ENCODE peak calls at places on chromosome 17, in four cellular contexts. One of them, this sample, is unnamed.

GRCh38 chr17:81291662-81292061 is 3.4 kb downstream of the SLC38A10 start:
- DNase-seq in A549: peak; percentile 92
- DNase-seq in WTC11: peak; percentile 76
- DNase-seq in H1: peak; percentile 81
- DNase-seq in this sample: peak; percentile 29

GRCh38 chr17:14448816-14449215 is 147.9 kb downstream of the HS3ST3B1 start:
- DNase-seq in A549: no peak
- DNase-seq in WTC11: no peak
- DNase-seq in H1: no peak
- DNase-seq in this sample: no peak

GRCh38 chr17:15036238-15036637 is 228.9 kb downstream of the PMP22 start:
- DNase-seq in A549: no peak
- DNase-seq in WTC11: peak; percentile 34
- DNase-seq in H1: no peak
- DNase-seq in this sample: no peak

GRCh38 chr17:6070280-6070894 is at the start of gene WSCD1:
- DNase-seq in A549: peak; percentile 57
- DNase-seq in WTC11: peak; percentile 33
- DNase-seq in H1: peak; percentile 55
- DNase-seq in this sample: no peak

GRCh38 chr17:79154951-79155557 is 80.4 kb downstream of the ENGASE start:
- DNase-seq in A549: no peak
- DNase-seq in WTC11: no peak
- DNase-seq in H1: no peak
- DNase-seq in this sample: no peak

GRCh38 chr17:81794509-81794908 is 9.4 kb upstream of the GCGR start:
- DNase-seq in A549: no peak
- DNase-seq in WTC11: no peak
- DNase-seq in H1: no peak
- DNase-seq in this sample: no peak

GRCh38 chr17:61570118-61570517 is 20.9 kb downstream of the NACA2 start:
- DNase-seq in A549: no peak
- DNase-seq in WTC11: no peak
- DNase-seq in H1: no peak
- DNase-seq in this sample: peak; percentile 17

GRCh38 chr17:61128671-61129115 is 270.9 kb upstream of the TBX2 start:
- DNase-seq in A549: no peak
- DNase-seq in WTC11: no peak
- DNase-seq in H1: no peak
- DNase-seq in this sample: no peak

GRCh38 chr17:27807567-27808470 is 7.5 kb upstream of the NOS2 start:
- DNase-seq in A549: no peak
- DNase-seq in WTC11: no peak
- DNase-seq in H1: no peak
- DNase-seq in this sample: no peak

GRCh38 chr17:22461460-22462145 is 769.3 kb downstream of the KCNJ18 start:
- DNase-seq in A549: no peak
- DNase-seq in WTC11: no peak
- DNase-seq in H1: no peak
- DNase-seq in this sample: no peak

GRCh38 chr17:81917565-81918332 is at the start of gene SIRT7:
- DNase-seq in A549: peak; percentile 97
- DNase-seq in WTC11: peak; percentile 75
- DNase-seq in H1: peak; percentile 83
- DNase-seq in this sample: peak; percentile 74

GRCh38 chr17:6505425-6506142 is 50.8 kb downstream of the PITPNM3 start:
- DNase-seq in A549: no peak
- DNase-seq in WTC11: no peak
- DNase-seq in H1: no peak
- DNase-seq in this sample: peak; percentile 56

GRCh38 chr17:81371910-81372760 is 23.1 kb upstream of the BAHCC1 start:
- DNase-seq in A549: peak; percentile 73
- DNase-seq in WTC11: peak; percentile 60
- DNase-seq in H1: no peak
- DNase-seq in this sample: peak; percentile 31

GRCh38 chr17:19709841-19710240 is 6.5 kb downstream of the SLC47A2 start:
- DNase-seq in A549: no peak
- DNase-seq in WTC11: no peak
- DNase-seq in H1: no peak
- DNase-seq in this sample: no peak

GRCh38 chr17:2957631-2958286 is 105.6 kb downstream of the OR1D5 start:
- DNase-seq in A549: no peak
- DNase-seq in WTC11: no peak
- DNase-seq in H1: no peak
- DNase-seq in this sample: no peak

GRCh38 chr17:64131606-64132270 is 1.8 kb upstream of the ERN1 start:
- DNase-seq in A549: no peak
- DNase-seq in WTC11: no peak
- DNase-seq in H1: no peak
- DNase-seq in this sample: no peak

GRCh38 chr17:42055496-42055895 is 5.1 kb upstream of the C17orf113 start:
- DNase-seq in A549: no peak
- DNase-seq in WTC11: no peak
- DNase-seq in H1: no peak
- DNase-seq in this sample: no peak

GRCh38 chr17:7940743-7941142 is 8.7 kb downstream of the CNTROB start:
- DNase-seq in A549: no peak
- DNase-seq in WTC11: no peak
- DNase-seq in H1: no peak
- DNase-seq in this sample: no peak

GRCh38 chr17:39661044-39661406 is 4.1 kb upstream of the TCAP start:
- DNase-seq in A549: no peak
- DNase-seq in WTC11: no peak
- DNase-seq in H1: no peak
- DNase-seq in this sample: peak; percentile 24

DNA sequence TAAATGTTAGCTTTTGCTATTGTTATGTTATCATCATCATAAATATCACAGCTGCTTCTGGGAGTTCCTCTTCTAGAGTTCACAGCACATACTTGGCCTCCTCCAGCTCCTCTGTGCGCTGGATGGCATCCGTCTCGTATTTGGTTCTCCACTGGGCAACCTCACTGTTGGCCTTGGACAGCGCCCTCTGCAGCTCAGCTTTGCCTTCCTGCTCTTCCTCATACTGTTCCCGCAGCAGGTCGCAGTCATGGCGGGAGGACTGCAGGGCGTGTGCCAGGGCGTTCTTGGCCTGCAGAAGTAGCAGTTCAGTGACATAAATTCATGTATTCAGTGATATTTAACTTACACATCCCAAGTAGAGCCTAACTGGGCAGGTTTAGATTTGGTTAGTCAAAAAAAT is 23.4 kb downstream of the MYH8 start:
- DNase-seq in A549: no peak
- DNase-seq in WTC11: peak; percentile 64
- DNase-seq in H1: peak; percentile 67
- DNase-seq in this sample: no peak
- TF ChIP-seq MAX in A549: no peak
- TF ChIP-seq MAX in WTC11: no peak
- TF ChIP-seq MAX in H1: no peak
- TF ChIP-seq MAX in this sample: no peak

DNA sequence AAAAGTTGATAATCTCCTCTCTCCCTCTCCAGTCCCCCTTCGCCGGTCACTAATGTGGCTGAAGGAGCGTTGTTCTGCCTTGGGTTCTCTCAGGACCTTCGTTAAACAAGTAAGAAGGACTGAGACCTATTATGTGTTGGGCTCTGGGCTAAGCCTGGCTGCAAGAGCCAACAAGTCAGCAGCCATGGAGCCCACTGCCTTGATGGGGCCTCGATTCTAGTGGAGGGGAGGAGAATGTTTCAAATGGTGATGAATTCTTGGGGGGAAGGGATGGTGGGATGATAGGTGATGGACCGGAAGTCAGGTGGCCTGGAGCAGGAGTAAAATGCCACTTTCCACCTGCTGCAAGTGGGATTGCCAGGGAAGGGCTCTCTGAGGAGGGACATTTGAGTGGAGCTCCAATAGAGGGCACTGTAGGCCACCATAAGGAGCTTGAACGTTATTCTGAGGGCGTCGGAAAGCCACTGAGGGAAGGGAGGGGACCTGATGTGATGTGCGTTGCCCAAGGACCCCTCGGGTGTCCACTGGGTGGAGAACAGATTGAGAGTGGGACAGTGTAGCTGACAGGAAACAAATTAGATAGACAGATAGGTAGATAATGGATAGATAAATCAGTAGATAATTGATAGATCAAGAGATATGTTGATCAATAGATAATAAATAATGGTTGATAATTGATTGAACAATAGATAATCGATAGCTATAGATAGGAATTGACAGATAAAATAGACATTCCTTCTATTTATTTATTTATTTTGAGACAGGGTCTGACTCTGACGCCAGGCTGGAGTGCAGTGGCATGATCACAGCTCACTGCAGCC is 18.3 kb upstream of the NXPH3 start:
- DNase-seq in A549: peak; percentile 72
- DNase-seq in WTC11: peak; percentile 70
- DNase-seq in H1: peak; percentile 59
- DNase-seq in this sample: peak; percentile 50
- TF ChIP-seq JUN in A549: no peak
- TF ChIP-seq JUN in WTC11: no peak
- TF ChIP-seq JUN in H1: no peak
- TF ChIP-seq JUN in this sample: no peak

DNA sequence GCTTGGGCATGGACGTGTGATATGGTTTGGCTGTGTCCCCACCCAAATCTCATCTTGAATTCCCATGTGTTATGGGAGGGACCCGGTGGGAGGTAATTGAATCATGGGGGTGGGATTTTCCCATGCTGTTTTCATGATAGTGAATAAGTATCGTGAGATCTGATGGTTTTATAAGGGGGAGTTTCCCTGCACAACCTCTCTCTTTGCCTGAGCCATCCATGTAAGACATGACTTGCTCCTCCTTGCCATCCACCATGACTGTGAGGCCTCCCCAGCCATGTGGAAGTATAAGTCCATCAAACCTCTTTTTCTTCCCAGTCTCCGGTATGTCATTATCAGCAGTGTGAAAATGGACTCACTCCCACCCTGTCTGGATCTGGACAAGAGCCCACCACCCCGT is 393.4 kb downstream of the SEC14L1 start:
- DNase-seq in A549: no peak
- DNase-seq in WTC11: no peak
- DNase-seq in H1: no peak
- DNase-seq in this sample: no peak
- TF ChIP-seq MAX in A549: no peak
- TF ChIP-seq MAX in WTC11: no peak
- TF ChIP-seq MAX in H1: no peak
- TF ChIP-seq MAX in this sample: no peak

DNA sequence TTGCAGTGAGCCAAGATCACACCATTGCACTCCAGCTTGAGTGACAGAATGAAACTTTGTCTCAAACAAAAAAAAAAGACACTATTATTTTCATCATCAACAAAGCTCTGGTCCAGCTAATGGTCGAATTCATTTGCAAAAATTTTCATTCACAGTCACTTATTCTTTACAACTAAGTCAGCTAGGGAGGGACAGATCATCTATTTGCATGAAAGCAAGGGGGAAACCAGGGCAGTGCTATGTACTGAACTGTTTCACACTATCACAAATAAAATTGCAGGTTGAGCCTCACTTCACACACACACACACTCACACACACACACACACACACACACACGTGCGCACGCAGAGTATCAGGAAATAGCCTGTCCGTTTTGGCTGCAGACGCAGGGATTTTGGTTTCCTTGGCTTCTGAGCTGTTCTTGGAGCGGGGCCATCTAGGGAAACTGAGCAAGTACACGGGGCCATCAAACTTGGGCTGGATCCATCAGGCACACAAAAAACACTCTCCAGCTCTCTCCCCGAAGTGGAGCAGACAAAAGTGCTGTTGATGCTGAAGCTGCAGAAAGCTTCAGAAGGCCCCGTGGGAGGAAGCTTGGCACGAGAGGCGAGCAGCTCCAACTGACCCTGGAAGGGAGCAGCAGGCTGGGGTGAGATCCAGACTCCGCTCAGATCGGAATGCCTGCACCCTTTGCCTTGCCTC is 44.3 kb upstream of the HELZ start:
- DNase-seq in A549: no peak
- DNase-seq in WTC11: no peak
- DNase-seq in H1: no peak
- DNase-seq in this sample: peak; percentile 85
- TF ChIP-seq JUN in A549: no peak
- TF ChIP-seq JUN in WTC11: no peak
- TF ChIP-seq JUN in H1: no peak
- TF ChIP-seq JUN in this sample: no peak

DNA sequence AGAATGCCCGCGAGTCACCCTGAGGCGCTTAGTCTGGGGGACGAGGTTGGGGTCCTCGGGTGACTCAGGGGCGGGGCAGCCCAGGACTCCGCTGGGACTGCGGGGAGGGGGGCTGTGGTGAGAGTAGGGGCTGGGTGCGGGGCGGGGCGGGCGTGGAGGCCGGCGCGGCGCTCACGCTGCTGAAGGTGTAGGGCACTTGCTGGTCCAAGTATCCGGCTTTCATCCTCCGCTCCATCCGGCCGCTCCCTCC is 832 bp downstream of the ETV4 start:
- DNase-seq in A549: peak; percentile 87
- DNase-seq in WTC11: no peak
- DNase-seq in H1: peak; percentile 86
- DNase-seq in this sample: no peak
- TF ChIP-seq MAX in A549: no peak
- TF ChIP-seq MAX in WTC11: no peak
- TF ChIP-seq MAX in H1: no peak
- TF ChIP-seq MAX in this sample: no peak